ENCODE peak calls at places on chromosomes 2 and 18, in five cellular contexts. P is endothelial cell; A is stimulated activated CD8-positive, alpha-beta memory T cell treated with anti-CD3 and anti-CD28 coated beads, Interleukin-4, amount 100 ng/mL, for 24 hours; Z is cardiac muscle cell; K is T follicular helper cell. R is an unnamed sample.

GRCh38 chr2:120938132-120938771 is 202.6 kb downstream of the GLI2 start:
- DNase-seq in P (no peak), A (no peak), Z (peak), K (no peak), R (no peak)

GRCh38 chr2:85018049-85018447 is 47.1 kb downstream of the KCMF1 start:
- DNase-seq in P (no peak), A (no peak), Z (no peak), K (no peak), R (no peak)

GRCh38 chr2:84458436-84459027 is 548 bp downstream of the SUCLG1 start:
- DNase-seq in P (no peak), A (no peak), Z (peak), K (peak), R (no peak)

GRCh38 chr2:63189026-63189425 is 138.4 kb downstream of the OTX1 start:
- DNase-seq in P (peak), A (no peak), Z (peak), K (no peak), R (no peak)

GRCh38 chr2:29729932-29730331 is 191.5 kb downstream of the ALK start:
- DNase-seq in P (no peak), A (no peak), Z (no peak), K (no peak), R (no peak)

GRCh38 chr18:8301427-8302172 is 307.6 kb upstream of the RAB12 start:
- DNase-seq in P (no peak), A (no peak), Z (peak), K (no peak), R (no peak)

GRCh38 chr18:51195602-51196115 is 1.8 kb downstream of the MEX3C start:
- DNase-seq in P (peak), A (no peak), Z (peak), K (no peak), R (peak)

GRCh38 chr2:42964444-42965081 is 172.2 kb upstream of the HAAO start:
- DNase-seq in P (no peak), A (no peak), Z (peak), K (no peak), R (no peak)

GRCh38 chr2:47174731-47175361 is 19.7 kb upstream of the STPG4 start:
- DNase-seq in P (no peak), A (peak), Z (peak), K (peak), R (peak)

GRCh38 chr2:190469770-190470169 is 61.6 kb downstream of the MFSD6 start:
- DNase-seq in P (peak), A (no peak), Z (peak), K (no peak), R (no peak)

R was measured in T-cell.